ENCODE peak calls at places on chromosomes 3 and 15, in five cellular contexts. One of them, this sample, is unnamed.

GRCh38 chr15:26722621-26723160 is 50.2 kb downstream of the GABRB3 start:
- DNase-seq in B cell: no peak
- DNase-seq in choroid plexus epithelial cell: no peak
- DNase-seq in epithelial cell of prostate: no peak
- DNase-seq in memory B cell: no peak
- DNase-seq in this sample: peak

GRCh38 chr3:32822609-32823498 is 5.1 kb downstream of the TRIM71 start:
- DNase-seq in B cell: no peak
- DNase-seq in choroid plexus epithelial cell: no peak
- DNase-seq in epithelial cell of prostate: no peak
- DNase-seq in memory B cell: no peak
- DNase-seq in this sample: no peak

GRCh38 chr3:66456711-66457173 is 44.1 kb downstream of the LRIG1 start:
- DNase-seq in B cell: no peak
- DNase-seq in choroid plexus epithelial cell: no peak
- DNase-seq in epithelial cell of prostate: no peak
- DNase-seq in memory B cell: no peak
- DNase-seq in this sample: peak

GRCh38 chr3:38138347-38139190 is at the start of gene MYD88:
- DNase-seq in B cell: peak
- DNase-seq in choroid plexus epithelial cell: peak
- DNase-seq in epithelial cell of prostate: no peak
- DNase-seq in memory B cell: peak
- DNase-seq in this sample: peak

GRCh38 chr3:158936530-158937113 is 134.8 kb downstream of the MFSD1 start:
- DNase-seq in B cell: no peak
- DNase-seq in choroid plexus epithelial cell: no peak
- DNase-seq in epithelial cell of prostate: no peak
- DNase-seq in memory B cell: no peak
- DNase-seq in this sample: peak

GRCh38 chr3:10374311-10374710 is 53.4 kb upstream of the SEC13 start:
- DNase-seq in B cell: no peak
- DNase-seq in choroid plexus epithelial cell: no peak
- DNase-seq in epithelial cell of prostate: no peak
- DNase-seq in memory B cell: no peak
- DNase-seq in this sample: no peak

GRCh38 chr3:49700453-49701128 is 11.2 kb downstream of the RNF123 start:
- DNase-seq in B cell: no peak
- DNase-seq in choroid plexus epithelial cell: no peak
- DNase-seq in epithelial cell of prostate: no peak
- DNase-seq in memory B cell: no peak
- DNase-seq in this sample: no peak

GRCh38 chr3:120071259-120071658 is 23.0 kb downstream of the GSK3B start:
- DNase-seq in B cell: no peak
- DNase-seq in choroid plexus epithelial cell: no peak
- DNase-seq in epithelial cell of prostate: no peak
- DNase-seq in memory B cell: no peak
- DNase-seq in this sample: no peak

GRCh38 chr3:107589454-107589853 is 66.7 kb downstream of the BBX start:
- DNase-seq in B cell: no peak
- DNase-seq in choroid plexus epithelial cell: no peak
- DNase-seq in epithelial cell of prostate: no peak
- DNase-seq in memory B cell: no peak
- DNase-seq in this sample: no peak

GRCh38 chr15:30992073-30992363 is 590 bp upstream of the MTMR10 start:
- DNase-seq in B cell: no peak
- DNase-seq in choroid plexus epithelial cell: no peak
- DNase-seq in epithelial cell of prostate: no peak
- DNase-seq in memory B cell: no peak
- DNase-seq in this sample: no peak

GRCh38 chr15:85869124-85869523 is 74.4 kb upstream of the KLHL25 start:
- DNase-seq in B cell: no peak
- DNase-seq in choroid plexus epithelial cell: no peak
- DNase-seq in epithelial cell of prostate: no peak
- DNase-seq in memory B cell: no peak
- DNase-seq in this sample: no peak

GRCh38 chr3:15634671-15635661 is 33.4 kb downstream of the BTD start:
- DNase-seq in B cell: no peak
- DNase-seq in choroid plexus epithelial cell: peak
- DNase-seq in epithelial cell of prostate: no peak
- DNase-seq in memory B cell: no peak
- DNase-seq in this sample: peak

GRCh38 chr3:42130329-42131070 is 39.3 kb downstream of the TRAK1 start:
- DNase-seq in B cell: no peak
- DNase-seq in choroid plexus epithelial cell: no peak
- DNase-seq in epithelial cell of prostate: no peak
- DNase-seq in memory B cell: no peak
- DNase-seq in this sample: no peak

GRCh38 chr3:50269977-50270413 is 1.0 kb downstream of the SEMA3B start:
- DNase-seq in B cell: no peak
- DNase-seq in choroid plexus epithelial cell: peak
- DNase-seq in epithelial cell of prostate: no peak
- DNase-seq in memory B cell: no peak
- DNase-seq in this sample: no peak

GRCh38 chr3:7518471-7518870 is 657.6 kb downstream of the GRM7 start:
- DNase-seq in B cell: no peak
- DNase-seq in choroid plexus epithelial cell: peak
- DNase-seq in epithelial cell of prostate: no peak
- DNase-seq in memory B cell: no peak
- DNase-seq in this sample: peak

GRCh38 chr3:40504636-40505430 is 1.0 kb upstream of the ZNF620 start:
- DNase-seq in B cell: no peak
- DNase-seq in choroid plexus epithelial cell: peak
- DNase-seq in epithelial cell of prostate: peak
- DNase-seq in memory B cell: no peak
- DNase-seq in this sample: peak

GRCh38 chr15:75508741-75509532 is 57.4 kb upstream of the SIN3A start:
- DNase-seq in B cell: no peak
- DNase-seq in choroid plexus epithelial cell: peak
- DNase-seq in epithelial cell of prostate: no peak
- DNase-seq in memory B cell: peak
- DNase-seq in this sample: peak

GRCh38 chr15:89105147-89105546 is 16.9 kb downstream of the ABHD2 start:
- DNase-seq in B cell: no peak
- DNase-seq in choroid plexus epithelial cell: peak
- DNase-seq in epithelial cell of prostate: no peak
- DNase-seq in memory B cell: no peak
- DNase-seq in this sample: peak

GRCh38 chr3:71392277-71392676 is 191.3 kb downstream of the FOXP1 start:
- DNase-seq in B cell: no peak
- DNase-seq in choroid plexus epithelial cell: no peak
- DNase-seq in epithelial cell of prostate: no peak
- DNase-seq in memory B cell: peak
- DNase-seq in this sample: no peak

GRCh38 chr3:48568476-48568875 is 4.9 kb upstream of the UCN2 start:
- DNase-seq in B cell: no peak
- DNase-seq in choroid plexus epithelial cell: no peak
- DNase-seq in epithelial cell of prostate: no peak
- DNase-seq in memory B cell: no peak
- DNase-seq in this sample: no peak

GRCh38 chr3:12186515-12187286 is 28.0 kb upstream of the TIMP4 start:
- DNase-seq in B cell: no peak
- DNase-seq in choroid plexus epithelial cell: no peak
- DNase-seq in epithelial cell of prostate: no peak
- DNase-seq in memory B cell: no peak
- DNase-seq in this sample: no peak

This sample was measured in astrocyte of the hippocampus.